ENCODE peak calls at places on chromosome 22, in seven cellular contexts. U is lung, W is lower lobe of right lung, S is colonic mucosa, B is fibroblast of lung, M is MCF 10A, Z is cardiac fibroblast. H is an unnamed sample.
A peak's percentile ranks its signal among the peaks of the same experiment; 100 is the strongest.

GRCh38 chr22:24588370-24588755 is 4.5 kb downstream of the LRRC75B start:
- DNase-seq in B (no peak), M (no peak), U (no peak), W (no peak), S (no peak), Z (no peak), H (no peak)

GRCh38 chr22:31846161-31847115 is 92.6 kb downstream of the DEPDC5 start:
- DNase-seq in S (no peak), M (peak; percentile 10), U (no peak), Z (peak; percentile 46), B (peak; percentile 84), W (no peak), H (peak; percentile 29)

GRCh38 chr22:19537941-19538488 is 13.8 kb upstream of the CLDN5 start:
- DNase-seq in U (no peak), M (no peak), S (no peak), B (no peak), Z (no peak), W (no peak), H (no peak)

GRCh38 chr22:48098243-48098935 is 1335.9 kb downstream of the TBC1D22A start:
- DNase-seq in S (no peak), M (no peak), B (no peak), U (no peak), Z (no peak), W (no peak), H (no peak)

GRCh38 chr22:47604563-47604962 is 842.1 kb downstream of the TBC1D22A start:
- DNase-seq in U (no peak), W (no peak), Z (no peak), B (no peak), M (no peak), S (no peak), H (no peak)

GRCh38 chr22:21688706-21689381 is 23.0 kb downstream of the PPIL2 start:
- DNase-seq in Z (no peak), U (no peak), M (no peak), W (no peak), S (no peak), B (no peak), H (no peak)

GRCh38 chr22:26585104-26585790 is 4.7 kb downstream of the TPST2 start:
- DNase-seq in B (peak; percentile 80), M (peak; percentile 88), S (no peak), Z (peak; percentile 66), U (peak; percentile 56), W (peak; percentile 66), H (peak; percentile 90)

GRCh38 chr22:22913989-22914388 is 26.4 kb downstream of the IGLL5 start:
- DNase-seq in B (no peak), Z (no peak), U (no peak), S (no peak), M (no peak), W (peak; percentile 22), H (no peak)

DNA sequence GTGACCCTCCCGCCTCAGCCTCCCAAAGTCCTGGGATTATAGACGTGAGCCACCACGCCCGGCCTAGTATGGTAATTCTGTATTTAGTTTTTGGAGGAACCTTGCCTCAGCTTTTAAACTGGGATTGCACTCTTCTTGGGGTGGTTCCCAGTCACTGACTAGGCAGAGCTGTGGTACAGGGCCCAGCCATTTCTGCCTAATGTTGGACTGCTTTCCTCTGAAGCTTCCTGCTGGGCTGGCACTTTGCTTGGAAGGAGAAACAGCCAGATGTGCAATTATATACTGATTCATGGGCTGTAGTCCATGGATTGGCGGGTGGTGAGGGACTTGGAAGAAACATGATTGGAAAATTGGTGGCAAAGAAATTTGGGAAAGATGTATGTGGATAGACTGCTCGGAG is 17.6 kb upstream of the MCHR1 start:
- DNase-seq in S (no peak), Z (no peak), W (no peak), U (no peak), M (no peak), B (no peak), H (no peak)
- TF ChIP-seq CTCF in S (no peak), Z (no peak), W (no peak), U (no peak), M (no peak), B (no peak), H (no peak)

GRCh38 chr22:28742562-28742962 is 723 bp downstream of the HSCB start:
- DNase-seq in U (no peak), S (no peak), M (no peak), Z (no peak), W (no peak), B (no peak), H (no peak)

GRCh38 chr22:28736296-28737155 is 5.1 kb downstream of the CHEK2 start:
- DNase-seq in W (no peak), M (no peak), B (no peak), U (no peak), Z (no peak), S (no peak), H (no peak)

GRCh38 chr22:28743852-28744251 is 2.0 kb downstream of the HSCB start:
- DNase-seq in B (no peak), Z (no peak), W (no peak), U (no peak), S (no peak), M (no peak), H (no peak)

GRCh38 chr22:28741200-28741757 is 341 bp downstream of the CHEK2 start:
- DNase-seq in M (no peak), Z (no peak), U (no peak), B (no peak), W (no peak), S (no peak), H (no peak)

DNA sequence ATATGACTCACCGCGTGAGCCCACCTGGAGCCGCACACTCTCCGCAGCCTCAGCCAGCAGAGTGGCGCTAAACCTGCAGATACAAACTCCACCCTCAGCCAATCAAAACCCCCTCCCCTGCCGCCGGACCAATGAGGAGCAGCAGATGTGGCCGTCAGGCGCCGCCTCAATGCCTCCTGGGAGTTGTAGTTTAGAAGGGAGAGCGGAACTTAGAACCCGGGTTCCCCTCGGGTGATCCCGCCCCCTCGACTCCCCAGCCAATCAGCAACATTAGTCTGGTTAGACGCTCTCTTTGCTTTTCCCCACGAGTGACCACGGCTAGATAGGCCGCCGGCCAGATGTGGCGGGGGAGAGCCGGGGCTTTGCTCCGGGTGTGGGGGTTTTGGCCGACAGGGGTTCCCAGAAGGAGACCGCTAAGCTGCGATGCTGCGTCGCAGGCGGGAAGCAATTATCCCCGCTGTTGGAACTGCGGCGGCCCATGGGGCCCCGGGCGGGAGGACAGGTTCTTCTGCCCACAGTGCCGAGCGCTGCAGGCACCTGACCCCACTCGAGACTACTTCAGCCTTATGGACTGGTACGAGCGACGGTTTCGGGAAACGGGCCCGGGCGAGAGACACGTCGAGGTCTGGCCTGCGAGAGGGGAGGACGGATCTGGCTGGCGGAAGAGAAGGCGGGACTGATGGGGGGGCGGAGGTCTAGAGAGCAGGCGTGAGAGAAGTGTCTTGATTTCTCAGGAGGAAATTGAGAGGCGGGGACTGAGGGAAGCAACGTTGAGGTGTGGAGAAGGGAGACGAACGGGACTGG is at the start of the genes CHEK2 and HSCB:
- DNase-seq in Z (peak; percentile 99), S (peak; percentile 99), U (peak; percentile 99), W (peak; percentile 98), M (peak; percentile 99), B (peak; percentile 98), H (peak; percentile 98)
- TF ChIP-seq CTCF in Z (no peak), S (no peak), U (no peak), W (no peak), M (no peak), B (no peak), H (peak; percentile 36)

GRCh38 chr22:39313258-39314001 is 6.0 kb downstream of the RPL3 start:
- DNase-seq in M (no peak), B (no peak), S (no peak), Z (no peak), U (no peak), W (no peak), H (no peak)

GRCh38 chr22:39312410-39312809 is 7.0 kb downstream of the RPL3 start:
- DNase-seq in B (no peak), S (no peak), W (no peak), Z (no peak), M (no peak), U (no peak), H (no peak)

GRCh38 chr22:39316440-39317083 is 2.9 kb downstream of the RPL3 start:
- DNase-seq in W (peak; percentile 74), U (peak; percentile 75), Z (peak; percentile 95), B (peak; percentile 95), S (peak; percentile 80), M (peak; percentile 96), H (peak; percentile 93)

GRCh38 chr22:39315389-39315788 is 4.0 kb downstream of the RPL3 start:
- DNase-seq in B (no peak), S (no peak), U (no peak), Z (no peak), W (no peak), M (no peak), H (no peak)

GRCh38 chr22:39314251-39314971 is 5.0 kb downstream of the RPL3 start:
- DNase-seq in M (no peak), U (no peak), S (no peak), W (no peak), B (no peak), Z (no peak), H (peak; percentile 25)
- TF ChIP-seq CTCF in M (no peak), U (no peak), S (no peak), W (no peak), B (peak; percentile 5), Z (no peak), H (peak; percentile 66)

GRCh38 chr22:44067033-44067432 is 42.9 kb downstream of the PARVB start:
- DNase-seq in U (no peak), B (no peak), W (no peak), M (peak; percentile 14), S (no peak), Z (no peak), H (no peak)
- TF ChIP-seq CTCF in U (no peak), B (no peak), W (no peak), M (no peak), S (no peak), Z (no peak), H (no peak)

DNA sequence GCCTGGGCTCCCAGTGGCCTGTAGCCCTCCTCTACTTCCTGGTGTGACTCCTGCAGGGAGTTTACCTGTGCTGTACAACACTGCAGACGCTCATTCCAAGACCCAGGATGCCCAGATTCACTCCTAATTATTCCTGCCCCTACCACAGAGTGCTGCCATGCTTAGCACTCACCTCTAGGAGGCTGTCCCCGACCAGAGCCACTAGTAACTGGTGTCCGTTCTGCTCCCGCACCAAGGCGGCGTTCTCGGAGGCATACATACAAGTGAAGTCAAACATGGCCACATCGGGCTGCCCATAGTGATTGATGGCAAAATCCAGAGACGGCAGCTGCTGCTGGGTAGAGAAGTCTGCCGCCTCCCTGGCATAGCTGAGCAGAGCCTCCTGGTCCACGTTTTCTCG is 122.3 kb upstream of the BID start:
- DNase-seq in B (peak; percentile 52), W (no peak), U (no peak), Z (no peak), M (no peak), S (no peak), H (no peak)
- TF ChIP-seq CTCF in B (peak; percentile 20), W (peak; percentile 22), U (no peak), Z (peak; percentile 45), M (peak; percentile 21), S (no peak), H (peak; percentile 61)

GRCh38 chr22:46036558-46037408 is 59.8 kb upstream of the WNT7B start:
- DNase-seq in S (peak; percentile 36), U (no peak), B (no peak), W (no peak), Z (peak; percentile 23), M (peak; percentile 67), H (no peak)
- TF ChIP-seq CTCF in S (no peak), U (no peak), B (no peak), W (no peak), Z (peak; percentile 3), M (peak; percentile 58), H (peak; percentile 46)